ENCODE peak calls at places on chromosomes 2 and 18, in five cellular contexts. W is IMR-90, V is adrenal gland, I is uterus, Y is cardiac muscle cell. X is an unnamed sample.

GRCh38 chr2:153595939-153596338 is 117.4 kb upstream of the RPRM start:
- DNase-seq in W (no peak), V (no peak), I (no peak), Y (peak), X (no peak)

GRCh38 chr2:70767699-70768584 is at the start of gene ADD2:
- DNase-seq in W (peak), V (peak), I (no peak), Y (peak), X (peak)

GRCh38 chr18:38470421-38470820 is 904.8 kb upstream of the CELF4 start:
- DNase-seq in W (no peak), V (no peak), I (no peak), Y (no peak), X (no peak)

GRCh38 chr18:57803119-57803969 is at the start of gene ATP8B1:
- DNase-seq in W (peak), V (peak), I (peak), Y (peak), X (peak)

GRCh38 chr2:160970052-160970846 is 190.0 kb upstream of the TANK start:
- DNase-seq in W (peak), V (peak), I (peak), Y (peak), X (peak)

GRCh38 chr2:167827352-167828097 is 419.9 kb downstream of the STK39 start:
- DNase-seq in W (no peak), V (no peak), I (no peak), Y (no peak), X (no peak)

GRCh38 chr2:36277876-36278523 is 77.6 kb upstream of the CRIM1 start:
- DNase-seq in W (peak), V (no peak), I (no peak), Y (no peak), X (no peak)

GRCh38 chr2:28088970-28089369 is 198.4 kb downstream of the BABAM2 start:
- DNase-seq in W (peak), V (no peak), I (no peak), Y (no peak), X (no peak)

GRCh38 chr2:195898505-195898904 is 170.1 kb downstream of the DNAH7 start:
- DNase-seq in W (peak), V (peak), I (peak), Y (peak), X (peak)

GRCh38 chr2:51065276-51065675 is 33.3 kb upstream of the NRXN1 start:
- DNase-seq in W (peak), V (no peak), I (no peak), Y (no peak), X (no peak)

GRCh38 chr18:9104244-9104901 is 1.9 kb downstream of the NDUFV2 start:
- DNase-seq in W (no peak), V (no peak), I (no peak), Y (no peak), X (no peak)
- H3K4me3 ChIP-seq in W (peak), V (no peak), I (peak), Y (peak), X (peak)

GRCh38 chr2:21234721-21235120 is 111.0 kb downstream of the TDRD15 start:
- DNase-seq in W (no peak), V (no peak), I (no peak), Y (no peak), X (no peak)
- TF ChIP-seq CTCF in W (no peak), V (no peak), I (no peak), Y (no peak), X (no peak)

GRCh38 chr2:207473203-207473865 is 56.4 kb upstream of the CREB1 start:
- DNase-seq in W (peak), V (peak), I (peak), Y (peak), X (peak)
- H3K4me3 ChIP-seq in W (peak), V (no peak), I (no peak), Y (no peak), X (peak)

DNA sequence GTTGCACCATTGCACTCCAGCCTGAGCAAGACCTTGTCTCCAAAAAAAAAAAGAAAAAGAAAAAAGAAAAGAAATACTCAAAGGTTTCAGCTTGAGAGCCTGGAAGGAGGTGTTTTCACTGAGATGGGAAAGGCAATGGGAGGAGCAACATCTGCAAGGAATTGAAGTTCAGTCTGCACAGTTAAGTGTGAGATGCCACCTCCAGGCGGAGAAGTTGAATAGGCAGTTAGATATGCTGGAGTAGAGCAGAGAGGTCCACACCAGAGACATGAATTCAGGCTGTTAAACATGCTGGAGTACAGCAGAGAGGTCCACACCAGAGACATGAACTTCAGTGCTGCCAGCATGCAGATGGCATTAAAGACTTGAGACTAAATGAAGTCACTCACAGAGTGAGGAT is 41.4 kb upstream of the DTNB start:
- DNase-seq in W (peak), V (no peak), I (no peak), Y (no peak), X (peak)
- TF ChIP-seq CTCF in W (no peak), V (no peak), I (no peak), Y (no peak), X (no peak)

GRCh38 chr2:73766994-73767393 is 12.9 kb downstream of the DUSP11 start:
- DNase-seq in W (no peak), V (no peak), I (no peak), Y (no peak), X (no peak)
- H3K4me3 ChIP-seq in W (no peak), V (no peak), I (no peak), Y (no peak), X (no peak)

DNA sequence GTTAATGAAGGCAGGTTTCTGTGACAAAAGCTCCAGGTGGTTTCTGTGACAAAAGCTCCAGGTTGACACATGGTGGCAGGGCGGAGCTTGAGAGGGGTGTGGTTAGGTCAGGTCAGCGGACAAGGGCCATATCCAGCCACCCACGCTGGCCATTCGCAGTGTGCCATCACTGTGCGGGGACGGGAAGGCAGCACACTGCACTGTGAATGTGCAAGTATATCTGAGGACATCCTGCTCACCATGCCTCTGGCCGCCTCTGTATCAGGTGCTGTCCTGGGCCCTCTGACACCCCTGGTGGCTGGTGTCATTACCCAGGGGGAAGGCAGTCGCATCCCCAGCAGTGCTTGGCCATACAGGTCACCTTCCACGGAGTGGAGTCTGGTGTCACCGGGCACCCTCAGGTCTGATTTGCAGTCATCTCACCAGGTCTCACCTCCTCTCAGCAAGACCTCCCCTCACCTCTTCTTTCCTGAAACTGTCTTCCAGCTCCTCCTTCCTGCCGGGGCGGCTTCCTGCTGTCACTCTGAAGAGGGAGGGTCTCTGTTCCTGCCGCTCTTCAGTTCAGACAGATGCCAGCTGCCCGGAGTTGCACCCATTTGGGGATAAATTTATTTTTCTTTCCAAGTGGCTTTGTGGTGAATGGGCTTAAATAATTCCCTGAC is 34.9 kb downstream of the CTIF start:
- DNase-seq in W (no peak), V (no peak), I (no peak), Y (no peak), X (no peak)
- TF ChIP-seq CTCF in W (no peak), V (no peak), I (no peak), Y (no peak), X (no peak)

DNA sequence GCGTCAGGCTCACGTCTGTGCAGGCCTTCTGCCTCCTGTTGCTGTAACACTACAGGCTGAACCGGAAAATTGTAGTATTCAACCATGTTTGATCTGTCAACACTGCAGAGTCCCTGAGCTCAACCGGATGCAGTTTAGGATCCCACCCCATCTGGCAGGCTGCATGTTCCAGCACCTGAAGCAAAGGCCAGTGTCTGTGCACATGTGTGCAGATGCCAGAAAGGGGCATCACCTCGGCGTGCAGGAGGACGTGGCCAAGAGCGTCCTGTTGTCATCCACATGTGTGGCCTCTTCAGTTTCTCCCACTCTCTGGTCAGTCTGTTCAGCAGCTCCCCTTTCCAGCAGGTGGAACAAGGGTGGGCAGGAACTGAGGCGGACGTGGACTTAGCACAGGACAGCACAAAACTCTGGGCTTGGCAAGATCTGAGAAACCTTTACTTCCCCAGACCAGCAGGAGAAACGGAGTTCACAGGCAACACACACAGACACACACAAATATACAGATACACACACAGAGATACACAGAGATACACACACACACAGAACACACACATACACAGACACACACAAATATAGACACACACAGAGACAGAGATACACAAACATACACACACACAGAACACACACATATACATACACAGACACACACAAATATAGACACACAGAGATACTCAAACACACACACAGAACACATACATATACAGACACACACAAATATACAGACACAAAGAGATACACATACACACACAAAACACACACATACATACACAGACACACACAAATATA is 111.3 kb downstream of the NDUFA10 start:
- DNase-seq in W (no peak), V (no peak), I (peak), Y (no peak), X (no peak)
- H3K4me3 ChIP-seq in W (no peak), V (no peak), I (no peak), Y (no peak), X (no peak)

GRCh38 chr2:20428717-20429490 is 18.0 kb upstream of the RHOB start:
- DNase-seq in W (no peak), V (peak), I (no peak), Y (no peak), X (no peak)
- TF ChIP-seq CTCF in W (no peak), V (no peak), I (no peak), Y (no peak), X (no peak)

DNA sequence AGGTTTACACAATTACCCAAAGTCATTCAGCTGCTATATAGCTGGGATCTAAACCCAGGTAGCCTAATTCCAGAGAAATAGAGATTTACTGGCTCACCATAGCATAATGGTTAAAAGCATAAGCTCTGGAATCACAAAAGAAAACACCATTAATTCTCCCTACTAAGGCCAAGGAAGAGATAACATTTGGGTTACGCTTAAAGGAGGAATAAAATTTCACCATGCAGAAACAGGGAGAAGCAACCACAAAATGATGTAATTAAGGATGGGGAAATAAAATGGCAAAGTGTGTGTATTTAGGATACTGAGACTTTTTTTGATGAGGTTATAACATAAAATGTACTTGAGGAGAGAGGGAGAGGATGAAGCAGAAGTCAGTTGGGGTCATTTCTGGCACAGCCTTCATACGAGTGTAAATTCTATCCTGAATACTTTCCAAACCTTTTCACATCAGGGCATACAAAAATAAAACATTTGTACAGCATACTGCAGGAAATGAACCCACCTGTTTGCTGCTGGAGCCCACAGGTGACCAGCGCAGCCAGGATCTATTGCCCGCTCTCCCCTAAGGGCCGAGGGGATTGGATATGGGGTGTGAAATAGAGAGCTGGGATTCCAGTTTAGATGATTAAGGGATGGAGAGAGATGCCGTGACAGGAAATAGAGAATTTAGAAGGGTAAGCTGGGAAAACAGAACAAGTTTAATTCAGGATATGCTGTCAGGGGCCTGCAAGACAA is 43.7 kb upstream of the SERTAD2 start:
- DNase-seq in W (peak), V (no peak), I (no peak), Y (no peak), X (no peak)
- H3K4me3 ChIP-seq in W (no peak), V (no peak), I (no peak), Y (no peak), X (no peak)

DNA sequence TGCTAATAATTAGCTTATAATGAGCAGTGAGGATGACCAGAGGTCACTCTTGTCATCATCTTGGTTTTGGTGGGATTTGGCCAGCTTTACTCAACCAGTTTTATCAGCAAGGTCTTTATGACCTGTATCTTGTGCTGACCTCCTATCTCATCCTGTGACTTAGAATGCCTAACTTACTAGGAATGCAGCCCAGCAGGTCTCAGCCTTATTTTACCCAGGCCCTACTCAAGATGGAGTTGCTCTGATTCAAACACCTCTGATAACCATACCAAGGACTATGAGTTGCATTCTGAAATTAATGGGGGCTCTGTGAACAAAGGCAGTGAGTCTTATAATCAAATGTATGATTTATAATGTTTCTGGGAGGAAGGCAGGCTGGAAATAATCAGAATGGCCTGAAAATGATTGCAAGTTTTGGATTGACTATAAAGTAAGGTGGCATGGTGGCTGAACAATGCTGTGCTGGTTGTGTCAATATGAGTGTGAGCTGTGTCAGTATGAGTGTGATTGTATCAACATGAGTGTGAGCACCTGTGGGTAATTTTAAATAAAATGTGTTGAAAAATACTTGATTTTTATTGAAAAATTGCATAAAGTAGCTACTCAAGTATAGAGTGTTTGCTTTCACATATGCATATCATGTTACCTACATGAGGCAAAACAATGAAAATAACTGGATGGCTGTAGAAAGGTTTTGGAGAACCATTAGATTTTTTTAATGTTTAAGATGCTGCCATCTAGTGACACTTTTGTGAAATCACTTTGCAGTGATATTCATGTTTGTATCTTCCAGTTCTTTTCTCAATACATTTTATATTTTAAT is 103.0 kb downstream of the KYNU start:
- DNase-seq in W (peak), V (no peak), I (no peak), Y (peak), X (peak)
- TF ChIP-seq CTCF in W (peak), V (peak), I (peak), Y (peak), X (peak)

X was measured in fibroblast of villous mesenchyme.